ENCODE peak calls at places on chromosome 5, in seven cellular contexts. One of them, this sample, is unnamed.

GRCh38 chr5:113806250-113806649 is 292.8 kb downstream of the YTHDC2 start:
- DNase-seq in CD8-positive, alpha-beta T cell: no peak
- DNase-seq in PC-9: no peak
- DNase-seq in lower lobe of right lung: no peak
- DNase-seq in tibial artery: no peak
- DNase-seq in cardiac muscle cell: peak
- DNase-seq in SK-N-SH: no peak
- DNase-seq in this sample: no peak

GRCh38 chr5:175235251-175235963 is 208.6 kb downstream of the DRD1 start:
- DNase-seq in CD8-positive, alpha-beta T cell: no peak
- DNase-seq in PC-9: no peak
- DNase-seq in lower lobe of right lung: no peak
- DNase-seq in tibial artery: no peak
- DNase-seq in cardiac muscle cell: no peak
- DNase-seq in SK-N-SH: no peak
- DNase-seq in this sample: no peak

GRCh38 chr5:139413963-139414362 is 10.1 kb upstream of the SPATA24 start:
- DNase-seq in CD8-positive, alpha-beta T cell: no peak
- DNase-seq in PC-9: no peak
- DNase-seq in lower lobe of right lung: no peak
- DNase-seq in tibial artery: no peak
- DNase-seq in cardiac muscle cell: no peak
- DNase-seq in SK-N-SH: no peak
- DNase-seq in this sample: no peak

GRCh38 chr5:131671994-131672655 is 37.1 kb upstream of the RAPGEF6 start:
- DNase-seq in CD8-positive, alpha-beta T cell: no peak
- DNase-seq in PC-9: no peak
- DNase-seq in lower lobe of right lung: no peak
- DNase-seq in tibial artery: no peak
- DNase-seq in cardiac muscle cell: peak
- DNase-seq in SK-N-SH: no peak
- DNase-seq in this sample: no peak

GRCh38 chr5:107518219-107519015 is 152.3 kb downstream of the EFNA5 start:
- DNase-seq in CD8-positive, alpha-beta T cell: no peak
- DNase-seq in PC-9: no peak
- DNase-seq in lower lobe of right lung: no peak
- DNase-seq in tibial artery: no peak
- DNase-seq in cardiac muscle cell: no peak
- DNase-seq in SK-N-SH: no peak
- DNase-seq in this sample: no peak

GRCh38 chr5:1060535-1060981 is 51.3 kb downstream of the SLC12A7 start:
- DNase-seq in CD8-positive, alpha-beta T cell: no peak
- DNase-seq in PC-9: no peak
- DNase-seq in lower lobe of right lung: no peak
- DNase-seq in tibial artery: no peak
- DNase-seq in cardiac muscle cell: no peak
- DNase-seq in SK-N-SH: peak
- DNase-seq in this sample: no peak

GRCh38 chr5:9009931-9010652 is 535.8 kb downstream of the SEMA5A start:
- DNase-seq in CD8-positive, alpha-beta T cell: no peak
- DNase-seq in PC-9: no peak
- DNase-seq in lower lobe of right lung: no peak
- DNase-seq in tibial artery: no peak
- DNase-seq in cardiac muscle cell: peak
- DNase-seq in SK-N-SH: no peak
- DNase-seq in this sample: no peak

GRCh38 chr5:10599113-10599512 is 35.2 kb downstream of the ANKRD33B start:
- DNase-seq in CD8-positive, alpha-beta T cell: no peak
- DNase-seq in PC-9: no peak
- DNase-seq in lower lobe of right lung: no peak
- DNase-seq in tibial artery: no peak
- DNase-seq in cardiac muscle cell: no peak
- DNase-seq in SK-N-SH: no peak
- DNase-seq in this sample: no peak

GRCh38 chr5:169223595-169223953 is 77.4 kb downstream of the SLIT3 start:
- DNase-seq in CD8-positive, alpha-beta T cell: no peak
- DNase-seq in PC-9: no peak
- DNase-seq in lower lobe of right lung: no peak
- DNase-seq in tibial artery: no peak
- DNase-seq in cardiac muscle cell: no peak
- DNase-seq in SK-N-SH: no peak
- DNase-seq in this sample: peak

GRCh38 chr5:81556809-81557208 is 162.9 kb upstream of the ACOT12 start:
- DNase-seq in CD8-positive, alpha-beta T cell: no peak
- DNase-seq in PC-9: no peak
- DNase-seq in lower lobe of right lung: no peak
- DNase-seq in tibial artery: no peak
- DNase-seq in cardiac muscle cell: no peak
- DNase-seq in SK-N-SH: no peak
- DNase-seq in this sample: no peak

GRCh38 chr5:177545487-177546261 is 8.7 kb downstream of the FAM193B start:
- DNase-seq in CD8-positive, alpha-beta T cell: no peak
- DNase-seq in PC-9: no peak
- DNase-seq in lower lobe of right lung: peak
- DNase-seq in tibial artery: peak
- DNase-seq in cardiac muscle cell: peak
- DNase-seq in SK-N-SH: no peak
- DNase-seq in this sample: no peak

GRCh38 chr5:152331718-152332117 is 73.4 kb downstream of the NMUR2 start:
- DNase-seq in CD8-positive, alpha-beta T cell: no peak
- DNase-seq in PC-9: no peak
- DNase-seq in lower lobe of right lung: no peak
- DNase-seq in tibial artery: no peak
- DNase-seq in cardiac muscle cell: no peak
- DNase-seq in SK-N-SH: no peak
- DNase-seq in this sample: no peak

GRCh38 chr5:179276838-179277395 is 68.3 kb downstream of the ADAMTS2 start:
- DNase-seq in CD8-positive, alpha-beta T cell: no peak
- DNase-seq in PC-9: no peak
- DNase-seq in lower lobe of right lung: peak
- DNase-seq in tibial artery: no peak
- DNase-seq in cardiac muscle cell: no peak
- DNase-seq in SK-N-SH: peak
- DNase-seq in this sample: no peak

GRCh38 chr5:156835905-156836304 is 14.2 kb upstream of the PPP1R2B start:
- DNase-seq in CD8-positive, alpha-beta T cell: no peak
- DNase-seq in PC-9: no peak
- DNase-seq in lower lobe of right lung: no peak
- DNase-seq in tibial artery: no peak
- DNase-seq in cardiac muscle cell: no peak
- DNase-seq in SK-N-SH: no peak
- DNase-seq in this sample: no peak

GRCh38 chr5:56088967-56089829 is 94.4 kb upstream of the IL6ST start:
- DNase-seq in CD8-positive, alpha-beta T cell: no peak
- DNase-seq in PC-9: peak
- DNase-seq in lower lobe of right lung: no peak
- DNase-seq in tibial artery: no peak
- DNase-seq in cardiac muscle cell: peak
- DNase-seq in SK-N-SH: no peak
- DNase-seq in this sample: peak

GRCh38 chr5:149434162-149435014 is 55.3 kb upstream of the IL17B start:
- DNase-seq in CD8-positive, alpha-beta T cell: peak
- DNase-seq in PC-9: no peak
- DNase-seq in lower lobe of right lung: no peak
- DNase-seq in tibial artery: peak
- DNase-seq in cardiac muscle cell: peak
- DNase-seq in SK-N-SH: peak
- DNase-seq in this sample: peak

GRCh38 chr5:126865299-126865698 is 88.4 kb downstream of the LMNB1 start:
- DNase-seq in CD8-positive, alpha-beta T cell: no peak
- DNase-seq in PC-9: no peak
- DNase-seq in lower lobe of right lung: no peak
- DNase-seq in tibial artery: no peak
- DNase-seq in cardiac muscle cell: peak
- DNase-seq in SK-N-SH: no peak
- DNase-seq in this sample: no peak

GRCh38 chr5:136174021-136174659 is 18.8 kb downstream of the SMIM32 start:
- DNase-seq in CD8-positive, alpha-beta T cell: no peak
- DNase-seq in PC-9: no peak
- DNase-seq in lower lobe of right lung: no peak
- DNase-seq in tibial artery: no peak
- DNase-seq in cardiac muscle cell: peak
- DNase-seq in SK-N-SH: peak
- DNase-seq in this sample: no peak

GRCh38 chr5:50881407-50881806 is 215.0 kb downstream of the PARP8 start:
- DNase-seq in CD8-positive, alpha-beta T cell: no peak
- DNase-seq in PC-9: no peak
- DNase-seq in lower lobe of right lung: no peak
- DNase-seq in tibial artery: no peak
- DNase-seq in cardiac muscle cell: no peak
- DNase-seq in SK-N-SH: peak
- DNase-seq in this sample: no peak

GRCh38 chr5:135543151-135543818 is 7.5 kb upstream of the NEUROG1 start:
- DNase-seq in CD8-positive, alpha-beta T cell: no peak
- DNase-seq in PC-9: no peak
- DNase-seq in lower lobe of right lung: no peak
- DNase-seq in tibial artery: no peak
- DNase-seq in cardiac muscle cell: no peak
- DNase-seq in SK-N-SH: no peak
- DNase-seq in this sample: no peak

GRCh38 chr5:121984250-121984649 is 22.5 kb downstream of the SRFBP1 start:
- DNase-seq in CD8-positive, alpha-beta T cell: no peak
- DNase-seq in PC-9: no peak
- DNase-seq in lower lobe of right lung: no peak
- DNase-seq in tibial artery: no peak
- DNase-seq in cardiac muscle cell: no peak
- DNase-seq in SK-N-SH: no peak
- DNase-seq in this sample: no peak

DNA sequence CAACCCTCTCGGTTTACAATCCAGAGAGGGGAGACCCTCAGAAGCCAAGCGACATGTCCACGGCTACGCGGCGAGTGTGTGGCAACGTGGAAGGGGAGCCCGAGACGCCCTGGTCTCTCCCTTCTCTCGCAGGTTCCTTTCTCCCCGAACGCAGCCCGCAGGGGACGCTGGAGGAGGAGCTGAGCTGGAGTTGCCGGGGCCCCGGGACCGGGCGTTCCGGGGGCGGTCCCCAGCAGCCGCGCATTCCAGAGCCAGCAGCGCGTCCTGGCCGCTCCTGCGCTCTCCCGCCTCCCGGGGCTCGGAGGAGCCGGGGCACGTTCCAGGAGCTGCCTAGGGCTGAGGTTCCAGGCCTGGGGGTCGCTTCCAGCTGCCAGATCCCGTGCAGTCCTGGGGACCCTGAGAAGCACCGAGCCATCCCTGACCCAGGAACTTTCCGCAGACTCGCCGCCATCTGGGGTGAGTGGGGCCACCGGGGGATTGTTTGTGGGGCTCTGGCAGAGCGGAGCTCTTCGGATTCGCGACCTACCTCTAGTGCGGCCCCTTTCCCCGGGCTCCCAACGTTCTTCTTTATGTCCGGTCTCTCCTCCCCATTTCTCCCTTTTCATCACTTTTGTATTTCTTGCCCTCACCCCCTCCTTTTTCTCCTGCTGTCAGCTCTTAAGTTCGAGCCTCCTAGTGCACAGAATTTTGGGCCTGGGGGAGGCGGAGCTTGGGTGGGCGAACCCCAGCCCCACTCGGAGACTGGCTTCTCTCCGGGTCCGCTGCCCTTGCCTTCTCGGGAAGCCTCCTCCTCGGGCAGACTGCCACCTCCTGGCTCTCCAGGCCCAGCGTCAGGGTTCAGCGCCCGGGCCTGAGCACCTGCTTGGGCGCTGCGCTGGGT is at the start of gene SMIM3:
- DNase-seq in CD8-positive, alpha-beta T cell: peak
- DNase-seq in PC-9: peak
- DNase-seq in lower lobe of right lung: peak
- DNase-seq in tibial artery: peak
- DNase-seq in cardiac muscle cell: peak
- DNase-seq in SK-N-SH: peak
- DNase-seq in this sample: peak
- H3K4me3 ChIP-seq in CD8-positive, alpha-beta T cell: peak
- H3K4me3 ChIP-seq in PC-9: peak
- H3K4me3 ChIP-seq in lower lobe of right lung: peak
- H3K4me3 ChIP-seq in tibial artery: peak
- H3K4me3 ChIP-seq in cardiac muscle cell: peak
- H3K4me3 ChIP-seq in SK-N-SH: peak
- H3K4me3 ChIP-seq in this sample: peak

DNA sequence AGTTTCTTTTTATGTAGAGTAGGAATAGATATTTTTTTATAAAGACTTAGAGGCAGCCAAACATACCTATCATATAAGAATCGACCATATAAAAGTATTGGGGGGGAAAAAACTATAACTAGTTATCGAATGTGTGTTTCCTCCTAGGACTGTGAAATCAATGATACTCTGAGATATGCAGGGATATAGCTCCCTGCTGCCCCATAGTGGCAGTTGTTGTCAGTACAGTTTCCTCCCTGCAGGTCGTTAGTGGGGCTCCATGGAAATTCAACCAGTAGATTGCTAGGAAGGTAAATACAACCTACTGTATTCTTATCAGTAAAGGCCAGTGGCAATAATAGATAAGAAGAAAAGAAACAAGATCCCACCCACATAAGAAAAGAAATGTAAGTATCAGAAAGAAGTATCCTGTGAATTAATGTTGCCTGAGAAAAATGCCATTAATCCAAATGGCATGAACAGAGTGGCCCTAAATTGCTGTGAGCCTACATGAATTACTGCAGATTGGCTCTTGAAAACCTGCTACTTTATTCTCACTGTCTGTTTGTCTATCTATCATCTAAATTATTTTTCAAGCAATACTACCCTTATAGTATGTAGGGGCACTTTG is 136.9 kb upstream of the FBN2 start:
- DNase-seq in CD8-positive, alpha-beta T cell: no peak
- DNase-seq in PC-9: no peak
- DNase-seq in lower lobe of right lung: no peak
- DNase-seq in tibial artery: peak
- DNase-seq in cardiac muscle cell: peak
- DNase-seq in SK-N-SH: peak
- DNase-seq in this sample: peak
- TF ChIP-seq CTCF in CD8-positive, alpha-beta T cell: peak
- TF ChIP-seq CTCF in PC-9: peak
- TF ChIP-seq CTCF in lower lobe of right lung: peak
- TF ChIP-seq CTCF in tibial artery: peak
- TF ChIP-seq CTCF in cardiac muscle cell: peak
- TF ChIP-seq CTCF in SK-N-SH: peak
- TF ChIP-seq CTCF in this sample: peak

GRCh38 chr5:16812911-16813310 is 123.2 kb downstream of the MYO10 start:
- DNase-seq in CD8-positive, alpha-beta T cell: no peak
- DNase-seq in PC-9: peak
- DNase-seq in lower lobe of right lung: no peak
- DNase-seq in tibial artery: no peak
- DNase-seq in cardiac muscle cell: peak
- DNase-seq in SK-N-SH: no peak
- DNase-seq in this sample: peak
- H3K4me3 ChIP-seq in CD8-positive, alpha-beta T cell: no peak
- H3K4me3 ChIP-seq in PC-9: no peak
- H3K4me3 ChIP-seq in lower lobe of right lung: no peak
- H3K4me3 ChIP-seq in tibial artery: no peak
- H3K4me3 ChIP-seq in cardiac muscle cell: no peak
- H3K4me3 ChIP-seq in SK-N-SH: no peak
- H3K4me3 ChIP-seq in this sample: no peak

GRCh38 chr5:172902497-172903472 is 56.4 kb upstream of the RPL26L1 start:
- DNase-seq in CD8-positive, alpha-beta T cell: no peak
- DNase-seq in PC-9: peak
- DNase-seq in lower lobe of right lung: peak
- DNase-seq in tibial artery: peak
- DNase-seq in cardiac muscle cell: peak
- DNase-seq in SK-N-SH: peak
- DNase-seq in this sample: peak
- TF ChIP-seq CTCF in CD8-positive, alpha-beta T cell: no peak
- TF ChIP-seq CTCF in PC-9: peak
- TF ChIP-seq CTCF in lower lobe of right lung: peak
- TF ChIP-seq CTCF in tibial artery: peak
- TF ChIP-seq CTCF in cardiac muscle cell: peak
- TF ChIP-seq CTCF in SK-N-SH: peak
- TF ChIP-seq CTCF in this sample: peak

GRCh38 chr5:25567881-25568280 is 923.1 kb upstream of the CDH10 start:
- DNase-seq in CD8-positive, alpha-beta T cell: no peak
- DNase-seq in PC-9: no peak
- DNase-seq in lower lobe of right lung: no peak
- DNase-seq in tibial artery: no peak
- DNase-seq in cardiac muscle cell: no peak
- DNase-seq in SK-N-SH: no peak
- DNase-seq in this sample: no peak
- H3K4me3 ChIP-seq in CD8-positive, alpha-beta T cell: no peak
- H3K4me3 ChIP-seq in PC-9: no peak
- H3K4me3 ChIP-seq in lower lobe of right lung: no peak
- H3K4me3 ChIP-seq in tibial artery: no peak
- H3K4me3 ChIP-seq in cardiac muscle cell: no peak
- H3K4me3 ChIP-seq in SK-N-SH: no peak
- H3K4me3 ChIP-seq in this sample: no peak

This sample was measured in Caco-2.